ENCODE peak calls at places on chromosomes 7 and 10, in ten cellular contexts. Z, S, N, T, X, P, L, W, B and D are unnamed samples.

GRCh38 chr10:33196710-33197406 is 137.6 kb downstream of the NRP1 start:
- DNase-seq in L (no peak), T (no peak), X (no peak), S (no peak), N (peak; percentile 40), B (no peak), P (no peak), W (peak; percentile 93), Z (no peak), D (no peak)

GRCh38 chr7:16989883-16990413 is 108.2 kb upstream of the AGR3 start:
- DNase-seq in L (peak; percentile 98), T (peak; percentile 82), S (no peak), B (peak; percentile 97), Z (no peak), W (peak; percentile 93), X (no peak), N (peak; percentile 91), P (no peak), D (peak; percentile 90)

GRCh38 chr10:22911889-22912762 is 15.7 kb upstream of the ARMC3 start:
- DNase-seq in N (no peak), P (no peak), X (no peak), W (peak; percentile 35), S (no peak), L (no peak), B (no peak), Z (no peak), T (no peak), D (no peak)

GRCh38 chr7:117781707-117782106 is 91.5 kb downstream of the CTTNBP2 start:
- DNase-seq in L (no peak), P (no peak), T (no peak), B (no peak), N (no peak), S (no peak), W (no peak), Z (no peak), X (no peak), D (no peak)

GRCh38 chr7:128863433-128863989 is 855 bp downstream of the ATP6V1F start:
- DNase-seq in X (peak; percentile 86), L (peak; percentile 33), W (peak; percentile 67), P (no peak), Z (no peak), N (peak; percentile 42), B (no peak), S (no peak), T (no peak), D (no peak)

GRCh38 chr10:94005050-94005449 is 11.3 kb downstream of the PLCE1 start:
- DNase-seq in T (no peak), S (no peak), W (no peak), P (no peak), B (peak; percentile 85), N (no peak), L (peak; percentile 85), X (no peak), Z (no peak), D (no peak)

GRCh38 chr7:121436136-121436535 is 40.0 kb upstream of the FAM3C start:
- DNase-seq in Z (no peak), L (no peak), N (no peak), P (no peak), W (peak; percentile 51), T (no peak), S (no peak), X (no peak), B (no peak), D (no peak)

GRCh38 chr10:124864421-124865193 is 63.0 kb downstream of the ABRAXAS2 start:
- DNase-seq in X (no peak), W (no peak), Z (no peak), B (peak; percentile 66), P (no peak), S (no peak), T (no peak), L (peak; percentile 26), N (peak; percentile 74), D (no peak)

GRCh38 chr10:70715853-70716795 is 43.8 kb downstream of the ADAMTS14 start:
- DNase-seq in P (peak; percentile 9), B (no peak), W (peak; percentile 17), S (no peak), N (no peak), Z (no peak), L (no peak), X (peak; percentile 94), T (no peak), D (no peak)

GRCh38 chr7:4693749-4694148 is 11.7 kb downstream of the FOXK1 start:
- DNase-seq in P (no peak), X (no peak), N (no peak), T (no peak), W (no peak), L (no peak), B (no peak), Z (no peak), S (no peak), D (no peak)

GRCh38 chr7:73885975-73886798 is 25.2 kb downstream of the TMEM270 start:
- DNase-seq in S (no peak), W (peak; percentile 96), N (peak; percentile 34), B (peak; percentile 70), P (no peak), L (peak; percentile 19), Z (no peak), X (peak; percentile 93), T (peak; percentile 91), D (no peak)

GRCh38 chr10:71975087-71975890 is 11.1 kb downstream of the CHST3 start:
- DNase-seq in W (no peak), S (no peak), T (peak; percentile 86), B (no peak), X (no peak), P (no peak), N (peak; percentile 83), L (peak; percentile 55), Z (peak; percentile 83), D (no peak)

GRCh38 chr10:59175538-59176240 is 754 bp upstream of the PHYHIPL start:
- DNase-seq in W (no peak), T (no peak), X (no peak), S (no peak), L (peak; percentile 8), B (no peak), Z (no peak), P (no peak), N (no peak), D (no peak)

GRCh38 chr7:78260826-78261225 is 462.3 kb downstream of the PHTF2 start:
- DNase-seq in Z (no peak), T (no peak), L (no peak), B (no peak), S (no peak), W (no peak), X (no peak), N (no peak), P (no peak), D (no peak)

GRCh38 chr10:62015994-62016393 is 114.5 kb downstream of the ARID5B start:
- DNase-seq in X (peak; percentile 45), P (no peak), B (no peak), Z (no peak), T (no peak), W (peak; percentile 8), S (no peak), L (no peak), N (no peak), D (no peak)

GRCh38 chr7:44100458-44101303 is 3.5 kb upstream of the AEBP1 start:
- DNase-seq in W (no peak), B (no peak), Z (peak; percentile 78), N (no peak), P (no peak), S (no peak), T (peak; percentile 65), L (no peak), X (no peak), D (no peak)

GRCh38 chr10:87700031-87700796 is 40.5 kb downstream of the PAPSS2 start:
- DNase-seq in N (no peak), W (no peak), P (no peak), B (no peak), S (no peak), T (no peak), L (no peak), X (no peak), Z (no peak), D (no peak)

GRCh38 chr7:47322731-47323130 is 259.2 kb downstream of the TNS3 start:
- DNase-seq in N (no peak), W (no peak), S (peak; percentile 77), T (no peak), B (peak; percentile 15), X (no peak), Z (no peak), L (no peak), P (no peak), D (peak; percentile 75)

GRCh38 chr7:47326220-47326619 is 255.7 kb downstream of the TNS3 start:
- DNase-seq in W (peak; percentile 7), S (no peak), P (no peak), T (no peak), B (peak; percentile 16), L (no peak), Z (no peak), X (no peak), N (no peak), D (no peak)

GRCh38 chr7:47326808-47327207 is 255.1 kb downstream of the TNS3 start:
- DNase-seq in L (no peak), X (no peak), B (peak; percentile 16), P (no peak), T (peak; percentile 73), N (no peak), Z (no peak), W (no peak), S (peak; percentile 88), D (no peak)

GRCh38 chr7:47325337-47325736 is 256.6 kb downstream of the TNS3 start:
- DNase-seq in X (no peak), W (no peak), P (no peak), T (no peak), L (no peak), N (no peak), B (no peak), Z (no peak), S (no peak), D (no peak)

GRCh38 chr7:47323904-47324303 is 258.0 kb downstream of the TNS3 start:
- DNase-seq in X (no peak), P (no peak), N (no peak), B (no peak), W (no peak), Z (no peak), S (no peak), L (no peak), T (no peak), D (no peak)
- TF ChIP-seq POLR2AphosphoS5 in X (no peak), P (no peak), N (no peak), B (no peak), W (no peak), Z (no peak), S (no peak), L (no peak), T (no peak), D (no peak)

GRCh38 chr10:73774637-73775036 is 7.2 kb upstream of the CHCHD1 start:
- DNase-seq in T (no peak), B (no peak), L (no peak), S (no peak), Z (no peak), X (peak; percentile 53), N (no peak), P (no peak), W (peak; percentile 53), D (no peak)
- H3K4me3 ChIP-seq in T (peak overlapping the region; percentile 84), B (no peak overlapping the region), L (no peak overlapping the region), S (peak overlapping the region; percentile 6), Z (peak overlapping the region; percentile 93), X (peak overlapping the region; percentile 74), N (peak overlapping the region; percentile 85), P (peak overlapping the region; percentile 94), W (no peak overlapping the region), D (peak overlapping the region; percentile 84)

GRCh38 chr10:13337827-13338196 is 10.3 kb downstream of the SEPHS1 start:
- DNase-seq in L (no peak), S (no peak), P (no peak), W (no peak), T (no peak), B (no peak), N (no peak), Z (no peak), X (no peak), D (no peak)
- TF ChIP-seq POLR2A in L (no peak), S (no peak), P (no peak), W (no peak), T (no peak), B (no peak), N (no peak), Z (no peak), X (no peak), D (no peak)

GRCh38 chr10:77164616-77165311 is 472.8 kb downstream of the KCNMA1 start:
- DNase-seq in P (no peak), N (no peak), X (no peak), Z (no peak), B (no peak), L (no peak), W (peak; percentile 60), S (no peak), T (no peak), D (no peak)
- TF ChIP-seq POLR2AphosphoS5 in P (no peak), N (no peak), X (no peak), Z (no peak), B (no peak), L (no peak), W (no peak), S (no peak), T (no peak), D (no peak)